ENCODE peak calls at places on chromosomes 7 and 10, in seven cellular contexts. H is kidney; Y is ovary; N is OCI-LY7; S is GM06990; K is AG04450; P is activated CD8-positive, alpha-beta T cell treated with anti-CD3 and anti-CD28 coated beads for 36 hours. J is an unnamed sample.
A peak's percentile ranks its signal among the peaks of the same experiment; 100 is the strongest.

GRCh38 chr10:63642808-63643207 is 121.6 kb downstream of the REEP3 start:
- DNase-seq in H (no peak), Y (no peak), N (no peak), S (no peak), K (no peak), P (no peak), J (no peak)

GRCh38 chr10:79304479-79305087 is 42.7 kb upstream of the PPIF start:
- DNase-seq in H (no peak), Y (no peak), N (no peak), S (no peak), K (no peak), P (no peak), J (no peak)

GRCh38 chr7:32958046-32959025 is 1.1 kb downstream of the FKBP9 start:
- DNase-seq in H (no peak), Y (peak; percentile 30), N (no peak), S (no peak), K (no peak), P (no peak), J (peak; percentile 36)

GRCh38 chr7:119782286-119782685 is 490.7 kb upstream of the KCND2 start:
- DNase-seq in H (no peak), Y (no peak), N (no peak), S (no peak), K (no peak), P (no peak), J (no peak)

GRCh38 chr7:106313456-106313891 is 28.7 kb upstream of the NAMPT start:
- DNase-seq in H (no peak), Y (no peak), N (no peak), S (no peak), K (peak; percentile 47), P (peak; percentile 29), J (no peak)

GRCh38 chr10:12720217-12720981 is 281.1 kb downstream of the CCDC3 start:
- DNase-seq in H (peak; percentile 94), Y (peak; percentile 39), N (no peak), S (no peak), K (peak; percentile 46), P (peak; percentile 37), J (no peak)

GRCh38 chr10:29669149-29669548 is 34.4 kb upstream of the SVIL start:
- DNase-seq in H (no peak), Y (peak; percentile 36), N (no peak), S (no peak), K (no peak), P (no peak), J (no peak)

GRCh38 chr7:153404124-153404523 is 644.6 kb downstream of the ACTR3B start:
- DNase-seq in H (no peak), Y (no peak), N (no peak), S (no peak), K (no peak), P (no peak), J (no peak)

GRCh38 chr7:32393861-32394260 is 96.3 kb downstream of the LSM5 start:
- DNase-seq in H (no peak), Y (no peak), N (no peak), S (no peak), K (no peak), P (no peak), J (no peak)

GRCh38 chr7:30936650-30937245 is 25.1 kb downstream of the AQP1 start:
- DNase-seq in H (peak; percentile 40), Y (no peak), N (no peak), S (no peak), K (no peak), P (no peak), J (no peak)

GRCh38 chr10:59991661-59992060 is 85.3 kb upstream of the CCDC6 start:
- DNase-seq in H (no peak), Y (no peak), N (no peak), S (peak; percentile 5), K (no peak), P (no peak), J (peak; percentile 23)

GRCh38 chr10:29394321-29394932 is 105.6 kb downstream of the LYZL1 start:
- DNase-seq in H (no peak), Y (no peak), N (no peak), S (no peak), K (no peak), P (no peak), J (no peak)

GRCh38 chr10:110487411-110488123 is 10.1 kb upstream of the DUSP5 start:
- DNase-seq in H (no peak), Y (no peak), N (no peak), S (no peak), K (no peak), P (no peak), J (no peak)

GRCh38 chr10:63711361-63711760 is 190.2 kb downstream of the REEP3 start:
- DNase-seq in H (no peak), Y (no peak), N (no peak), S (no peak), K (no peak), P (no peak), J (no peak)

GRCh38 chr7:127251458-127252379 is 1.0 kb downstream of the GRM8 start:
- DNase-seq in H (peak; percentile 69), Y (no peak), N (no peak), S (peak; percentile 34), K (no peak), P (peak; percentile 39), J (peak; percentile 66)

GRCh38 chr7:127253289-127254162 is 785 bp upstream of the GRM8 start:
- DNase-seq in H (peak; percentile 83), Y (peak; percentile 53), N (peak; percentile 52), S (peak; percentile 66), K (no peak), P (peak; percentile 74), J (peak; percentile 82)

GRCh38 chr7:127252380-127252718 is 392 bp downstream of the GRM8 start:
- DNase-seq in H (no peak), Y (no peak), N (no peak), S (no peak), K (no peak), P (no peak), J (no peak)

GRCh38 chr7:127254163-127254684 is 1.5 kb upstream of the GRM8 start:
- DNase-seq in H (no peak), Y (no peak), N (no peak), S (no peak), K (no peak), P (no peak), J (no peak)

DNA sequence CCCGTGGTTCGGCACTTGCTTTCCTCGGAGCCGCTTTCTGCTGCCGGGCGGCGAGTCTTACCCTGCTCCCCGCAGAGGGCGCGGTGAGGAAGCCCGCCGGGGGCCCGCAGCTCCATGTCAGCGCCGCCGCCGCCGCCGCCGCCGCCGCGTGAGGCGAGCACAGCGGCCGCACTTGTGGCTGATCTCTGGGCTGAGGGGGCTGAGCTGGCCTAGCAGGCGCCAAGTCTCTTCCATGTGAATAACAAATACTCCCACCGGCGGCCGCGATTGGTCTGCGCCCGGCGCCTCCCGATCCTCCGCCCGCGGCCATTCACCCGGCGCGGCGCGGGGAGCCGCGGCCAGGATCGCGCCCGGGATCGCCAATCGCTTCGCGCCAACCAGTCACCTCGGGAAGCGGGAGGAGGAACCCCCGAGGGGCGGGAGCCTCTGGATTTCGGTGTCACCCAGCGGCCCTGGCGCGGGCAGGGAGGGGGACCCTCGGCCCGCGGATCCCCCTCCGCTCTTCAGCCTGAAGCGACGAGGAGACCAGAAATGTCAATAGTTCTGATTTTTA is at the start of gene GRM8:
- DNase-seq in H (peak; percentile 80), Y (peak; percentile 54), N (no peak), S (peak; percentile 30), K (no peak), P (peak; percentile 17), J (peak; percentile 44)
- TF ChIP-seq CTCF in H (no peak), Y (no peak), N (no peak), S (no peak), K (no peak), P (no peak), J (no peak)

DNA sequence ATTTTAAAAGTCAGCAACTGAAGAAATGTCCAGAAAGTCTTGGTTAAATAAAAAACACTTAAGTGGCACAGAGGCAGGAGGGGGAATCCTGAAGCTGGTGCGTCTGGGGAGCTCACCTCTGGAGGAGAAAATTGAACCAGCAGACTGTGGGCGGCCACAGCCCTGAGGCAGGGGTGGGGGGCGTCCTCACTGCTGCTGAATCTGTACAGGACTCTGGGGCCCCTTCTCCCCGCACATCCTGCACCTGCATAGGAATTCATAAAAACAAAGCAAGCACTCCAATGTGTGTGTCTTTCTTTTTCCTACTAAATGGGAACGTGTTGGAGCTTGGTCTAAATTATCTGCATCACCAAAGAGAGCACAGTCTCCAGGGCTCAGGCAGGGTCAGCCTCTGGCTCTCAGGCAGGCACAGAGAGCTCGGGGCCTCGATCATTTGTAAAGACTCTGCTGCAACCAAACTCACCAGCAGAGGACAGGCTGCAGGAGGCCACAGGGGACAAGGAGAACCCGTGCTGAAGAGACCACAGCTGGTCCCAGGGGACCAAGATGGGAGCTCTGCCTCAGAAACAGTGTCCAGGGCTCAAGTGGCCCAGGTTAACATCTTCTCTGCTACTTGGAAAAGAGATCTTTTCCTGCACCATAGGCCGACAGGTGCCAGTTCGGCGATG is 543.3 kb downstream of the PTPRN2 start:
- DNase-seq in H (no peak), Y (no peak), N (no peak), S (no peak), K (no peak), P (no peak), J (no peak)
- TF ChIP-seq CTCF in H (no peak), Y (no peak), N (no peak), S (no peak), K (no peak), P (no peak), J (no peak)

DNA sequence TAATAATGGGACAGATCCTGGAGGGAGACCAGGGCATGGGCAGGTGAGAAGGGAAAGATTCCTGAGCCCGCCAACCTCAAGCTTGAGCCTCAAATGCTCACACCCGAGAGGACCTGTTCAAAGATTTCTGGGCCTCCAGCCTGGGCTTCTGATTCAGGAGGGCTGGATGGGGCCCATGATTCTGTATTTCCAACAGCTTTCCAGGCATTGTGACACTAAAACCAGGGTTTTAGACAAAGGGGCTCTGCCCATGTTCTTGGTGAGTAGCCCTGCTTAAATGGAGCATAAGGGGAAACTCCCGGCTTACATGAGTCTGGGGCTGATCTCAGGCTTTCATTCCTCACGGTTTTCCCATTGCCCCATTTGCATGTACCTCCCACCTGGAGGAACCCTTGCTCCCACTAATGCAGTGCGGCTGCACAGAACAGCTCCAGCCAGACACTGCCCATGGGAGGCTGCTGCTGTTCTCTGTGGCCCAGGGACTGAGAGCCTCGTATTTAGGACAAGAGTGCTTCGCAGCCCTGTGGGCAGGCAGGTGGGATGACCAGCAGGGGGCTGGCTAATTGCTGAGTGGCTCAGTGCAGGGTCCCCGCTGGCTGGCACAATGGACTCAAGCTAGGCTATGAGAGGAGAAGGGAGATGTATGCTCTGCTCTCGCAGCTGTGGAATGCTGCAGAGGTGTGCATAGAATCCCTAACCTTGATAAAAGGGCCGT is 135.3 kb upstream of the COBL start:
- DNase-seq in H (no peak), Y (no peak), N (no peak), S (no peak), K (no peak), P (no peak), J (no peak)
- TF ChIP-seq CTCF in H (no peak), Y (no peak), N (no peak), S (no peak), K (no peak), P (no peak), J (no peak)

DNA sequence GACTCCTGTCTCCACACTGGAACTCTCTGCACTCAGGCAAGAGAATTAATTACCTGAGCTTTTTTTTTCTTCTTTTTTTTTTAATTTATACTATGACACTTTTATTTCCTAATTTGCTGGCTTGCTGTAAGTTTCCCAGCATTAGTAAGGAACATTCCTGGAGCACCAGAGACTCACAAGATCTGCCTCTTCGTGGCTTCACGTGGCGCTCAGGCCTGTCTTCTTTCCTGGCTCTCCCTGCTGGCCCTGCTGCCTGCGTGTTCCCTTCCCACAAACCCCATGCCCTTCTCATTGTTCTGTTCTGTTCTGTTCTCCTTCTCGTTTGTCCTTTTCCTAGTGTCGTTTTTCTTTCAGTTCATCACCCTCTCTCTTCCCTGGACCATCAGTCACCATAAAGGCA is 591.6 kb upstream of the PFKP start:
- DNase-seq in H (no peak), Y (no peak), N (no peak), S (no peak), K (no peak), P (no peak), J (no peak)
- TF ChIP-seq CTCF in H (no peak), Y (no peak), N (no peak), S (no peak), K (no peak), P (no peak), J (no peak)